ENCODE peak calls at places on chromosomes 2 and 18, in five cellular contexts. G is CD4-positive, alpha-beta memory T cell; C is aorta; K is GM23248; E is H9. V is an unnamed sample.

GRCh38 chr2:79432731-79433146 is 80.1 kb upstream of the CTNNA2 start:
- DNase-seq in G (no peak), C (no peak), E (no peak), K (no peak), V (no peak)

GRCh38 chr2:210456571-210456970 is 20.0 kb downstream of the LANCL1 start:
- DNase-seq in C (no peak), E (no peak), K (no peak), G (no peak), V (no peak)

GRCh38 chr18:35581555-35582309 is at the start of gene GALNT1:
- DNase-seq in K (peak; percentile 57), C (peak; percentile 81), G (peak; percentile 18), E (no peak), V (peak; percentile 31)

GRCh38 chr2:231862071-231862470 is 64.1 kb downstream of the NPPC start:
- DNase-seq in G (no peak), K (no peak), C (no peak), E (no peak), V (no peak)

GRCh38 chr18:36672437-36673344 is 156.1 kb downstream of the TPGS2 start:
- DNase-seq in G (no peak), C (no peak), K (peak; percentile 73), E (no peak), V (peak; percentile 48)

GRCh38 chr2:223721746-223722145 is 115.6 kb downstream of the AP1S3 start:
- DNase-seq in C (no peak), K (no peak), E (no peak), G (no peak), V (no peak)

GRCh38 chr2:217939629-217940245 is 63.1 kb downstream of the TNS1 start:
- DNase-seq in C (peak; percentile 84), K (no peak), E (no peak), G (no peak), V (no peak)

GRCh38 chr2:240294514-240294913 is 140.9 kb upstream of the GPC1 start:
- DNase-seq in K (no peak), C (no peak), G (no peak), E (no peak), V (no peak)

GRCh38 chr18:62187543-62188378 is 706 bp downstream of the RELCH start:
- DNase-seq in G (no peak), E (peak; percentile 41), C (no peak), K (peak; percentile 73), V (peak; percentile 39)
- H3K4me1 ChIP-seq in G (peaks cover 64% of the 10 kb centered on the region), E (no peaks in the 10 kb centered on the region), C (no peaks in the 10 kb centered on the region), K (peaks cover 19% of the 10 kb centered on the region), V (peaks cover 21% of the 10 kb centered on the region)

GRCh38 chr2:238862701-238863100 is 14.8 kb downstream of the TWIST2 start:
- DNase-seq in G (no peak), E (no peak), K (peak; percentile 60), C (no peak), V (no peak)

GRCh38 chr2:238860966-238861730 is 13.3 kb downstream of the TWIST2 start:
- DNase-seq in G (no peak), E (no peak), C (no peak), K (peak; percentile 75), V (no peak)

GRCh38 chr2:238863231-238863630 is 15.3 kb downstream of the TWIST2 start:
- DNase-seq in E (no peak), G (no peak), C (no peak), K (peak; percentile 82), V (no peak)

GRCh38 chr2:238863749-238864206 is 15.9 kb downstream of the TWIST2 start:
- DNase-seq in C (no peak), K (no peak), G (no peak), E (no peak), V (no peak)

GRCh38 chr2:238861766-238862315 is 14.0 kb downstream of the TWIST2 start:
- DNase-seq in E (no peak), G (no peak), K (peak; percentile 55), C (no peak), V (no peak)
- H3K4me1 ChIP-seq in E (peaks cover 2% of the 10 kb centered on the region), G (no peaks in the 10 kb centered on the region), K (peaks cover 97% of the 10 kb centered on the region), C (no peaks in the 10 kb centered on the region), V (no peaks in the 10 kb centered on the region)

GRCh38 chr2:36432479-36432878 is 76.9 kb downstream of the CRIM1 start:
- DNase-seq in E (no peak), G (no peak), K (no peak), C (no peak), V (no peak)

GRCh38 chr2:36439084-36439483 is 83.5 kb downstream of the CRIM1 start:
- DNase-seq in C (no peak), G (no peak), E (no peak), K (no peak), V (no peak)

GRCh38 chr2:36427790-36428243 is 72.2 kb downstream of the CRIM1 start:
- DNase-seq in E (no peak), G (no peak), C (no peak), K (peak; percentile 56), V (no peak)

GRCh38 chr2:36438454-36438977 is 82.9 kb downstream of the CRIM1 start:
- DNase-seq in G (no peak), E (no peak), K (peak; percentile 97), C (no peak), V (no peak)

DNA sequence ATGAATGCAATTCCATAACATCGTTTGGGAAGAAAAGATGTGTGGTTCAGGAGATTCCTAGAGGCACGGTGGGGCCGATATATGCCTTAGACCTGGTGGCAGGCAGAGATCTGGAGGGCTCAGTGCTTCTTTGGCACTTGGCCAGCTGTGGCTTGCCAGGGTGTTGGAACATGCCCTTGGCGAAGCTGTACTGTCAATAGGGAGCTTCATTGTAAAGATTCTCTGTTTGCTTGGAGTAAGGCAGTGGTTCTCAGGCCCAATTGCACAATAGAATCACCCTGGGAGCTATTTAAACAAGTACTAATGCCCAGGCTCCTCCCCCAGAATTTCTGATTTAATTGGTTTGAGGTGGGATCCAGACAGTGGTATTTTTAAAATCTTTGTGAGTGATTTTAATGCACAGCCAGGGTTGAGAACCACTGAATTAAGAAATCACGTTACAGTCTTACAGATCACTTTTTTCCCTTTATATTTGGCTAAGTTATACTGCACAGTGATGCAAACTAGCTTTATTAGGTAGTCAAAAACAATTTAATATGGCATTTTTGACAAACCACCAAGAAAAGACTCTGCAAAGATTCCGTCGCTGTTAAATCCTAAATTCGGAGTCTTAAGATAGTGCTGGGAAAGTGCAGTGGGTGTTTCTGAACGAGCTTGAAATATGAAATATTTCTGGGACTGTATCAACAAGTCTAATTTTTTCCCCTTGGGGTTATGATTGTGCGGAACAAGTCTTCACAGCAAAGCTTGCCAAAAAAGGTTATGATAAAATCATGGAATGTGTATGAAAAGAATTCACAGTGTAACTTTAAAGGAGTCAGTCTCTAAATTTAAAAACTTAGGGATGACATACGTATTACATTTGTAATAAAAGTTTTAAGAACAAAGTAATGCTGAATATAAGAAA is 78.0 kb downstream of the CRIM1 start:
- DNase-seq in G (no peak), K (peak; percentile 80), C (peak; percentile 84), E (no peak), V (no peak)
- H3K4me1 ChIP-seq in G (no peaks in the 10 kb centered on the region), K (peaks cover 83% of the 10 kb centered on the region), C (peaks cover 18% of the 10 kb centered on the region), E (no peaks in the 10 kb centered on the region), V (no peaks in the 10 kb centered on the region)

DNA sequence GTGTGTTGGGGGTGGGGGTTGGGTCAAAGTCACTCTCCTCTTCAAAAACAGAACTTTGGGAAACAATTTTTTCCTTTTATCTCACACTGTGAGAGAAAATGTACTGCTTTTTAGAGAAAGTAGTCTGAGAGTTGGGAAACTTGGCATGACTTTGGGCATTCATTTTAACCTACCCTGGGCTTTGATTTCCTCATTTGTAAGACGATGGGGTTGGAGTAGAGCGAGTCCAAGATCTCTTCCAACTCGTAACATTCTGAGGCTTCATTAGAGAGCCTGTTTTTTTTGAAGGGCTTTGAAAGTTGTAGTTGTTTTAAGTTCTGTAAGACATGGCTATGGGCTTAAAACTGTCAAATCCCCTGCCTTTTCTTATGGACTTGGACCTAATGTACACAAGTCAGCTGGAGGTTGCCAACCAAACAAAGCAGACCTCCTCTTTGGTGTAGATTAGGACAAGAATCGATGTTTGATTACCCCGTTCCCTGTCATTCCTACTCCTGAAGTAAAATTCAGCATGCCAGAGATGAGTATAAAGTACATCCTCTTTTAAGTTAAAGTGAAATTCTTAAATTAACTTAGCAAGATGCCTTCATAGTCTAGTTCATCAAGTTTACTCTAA is 8.4 kb downstream of the PHLPP1 start:
- DNase-seq in E (no peak), G (no peak), K (no peak), C (no peak), V (no peak)
- H3K4me1 ChIP-seq in E (peaks cover 7% of the 10 kb centered on the region), G (peaks cover 3% of the 10 kb centered on the region), K (peaks cover 9% of the 10 kb centered on the region), C (no peaks in the 10 kb centered on the region), V (peaks cover 26% of the 10 kb centered on the region)

GRCh38 chr18:2983296-2983695 is 29.6 kb downstream of the LPIN2 start:
- DNase-seq in K (peak; percentile 34), C (no peak), G (no peak), E (no peak), V (no peak)

GRCh38 chr18:2981212-2981728 is 31.7 kb downstream of the LPIN2 start:
- DNase-seq in K (peak; percentile 88), G (no peak), C (no peak), E (no peak), V (peak; percentile 29)

GRCh38 chr18:2984703-2985261 is 28.2 kb downstream of the LPIN2 start:
- DNase-seq in C (no peak), G (no peak), E (no peak), K (no peak), V (no peak)

GRCh38 chr18:2980607-2980923 is 32.4 kb downstream of the LPIN2 start:
- DNase-seq in G (no peak), E (no peak), C (no peak), K (no peak), V (no peak)

DNA sequence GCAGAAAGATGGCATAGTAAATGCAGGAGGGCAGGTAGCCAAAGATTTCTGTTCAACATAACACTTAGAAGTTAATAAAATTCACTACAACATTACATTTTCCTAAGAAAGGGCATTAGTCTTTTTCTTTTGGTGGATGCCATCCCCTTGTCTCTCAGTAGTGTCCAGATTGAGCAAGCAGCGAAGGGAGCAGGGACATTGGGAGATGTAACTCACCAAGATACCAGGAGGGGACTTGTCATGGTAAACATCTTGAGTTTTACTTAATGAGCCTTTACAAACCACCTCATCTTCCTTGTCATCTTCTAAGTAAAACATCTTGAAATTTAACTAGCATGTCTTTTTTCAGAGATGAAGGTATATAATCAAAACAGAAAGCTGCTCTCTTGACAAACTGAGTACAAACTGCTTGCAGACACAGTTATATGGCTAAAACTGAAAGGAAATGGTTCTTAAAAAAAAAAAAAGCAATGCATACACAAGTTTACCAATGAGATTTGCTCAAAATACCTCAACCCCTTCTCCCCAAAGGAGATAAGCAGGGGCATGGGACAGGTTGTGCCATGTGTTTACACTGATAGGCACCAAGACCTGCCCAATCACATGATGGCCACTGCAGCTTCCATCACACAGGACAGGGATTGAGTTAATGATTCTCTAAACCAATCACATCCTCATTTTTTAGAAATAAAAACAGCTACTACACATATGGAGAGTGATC is 30.3 kb downstream of the LPIN2 start:
- DNase-seq in C (no peak), G (no peak), K (peak; percentile 54), E (no peak), V (no peak)
- H3K4me1 ChIP-seq in C (peaks cover 3% of the 10 kb centered on the region), G (peaks cover 81% of the 10 kb centered on the region), K (peaks cover 75% of the 10 kb centered on the region), E (peaks cover 4% of the 10 kb centered on the region), V (peaks cover 72% of the 10 kb centered on the region)

GRCh38 chr18:58222439-58223125 is 178.6 kb downstream of the NEDD4L start:
- DNase-seq in K (peak; percentile 70), G (no peak), C (no peak), E (no peak), V (no peak)
- H3K4me1 ChIP-seq in K (peaks cover 49% of the 10 kb centered on the region), G (no peaks in the 10 kb centered on the region), C (no peaks in the 10 kb centered on the region), E (peaks cover 10% of the 10 kb centered on the region), V (no peaks in the 10 kb centered on the region)